ENCODE peak calls at places on chromosomes 2 and 18, in ten cellular contexts. W is Peyer's patch, J is astrocyte of the spinal cord, O is sigmoid colon, F is fibroblast of the aortic adventitia, B is body of pancreas, N is cardiac muscle cell, C is GM06990, G is cardiac fibroblast, L is HCT116. Y is an unnamed sample.
A peak's percentile ranks its signal among the peaks of the same experiment; 100 is the strongest.

GRCh38 chr2:178397002-178397605 is 53.9 kb downstream of the PRKRA start:
- DNase-seq in W (no peak), J (peak; percentile 56), O (no peak), F (peak; percentile 71), B (peak; percentile 20), N (peak; percentile 70), C (peak; percentile 19), G (peak; percentile 72), L (peak; percentile 33), Y (peak; percentile 71)

GRCh38 chr18:2921778-2922177 is 75.0 kb downstream of the EMILIN2 start:
- DNase-seq in W (no peak), J (no peak), O (no peak), F (no peak), B (no peak), N (no peak), C (no peak), G (no peak), L (no peak), Y (no peak)

GRCh38 chr2:16900405-16901025 is 234.9 kb upstream of the CYRIA start:
- DNase-seq in W (no peak), J (no peak), O (no peak), F (no peak), B (peak; percentile 35), N (peak; percentile 34), C (no peak), G (no peak), L (peak; percentile 45), Y (no peak)

GRCh38 chr18:4068552-4069158 is 386.5 kb downstream of the DLGAP1 start:
- DNase-seq in W (no peak), J (peak; percentile 51), O (no peak), F (peak; percentile 74), B (peak; percentile 32), N (peak; percentile 69), C (peak; percentile 24), G (peak; percentile 67), L (peak; percentile 51), Y (peak; percentile 64)

GRCh38 chr2:230443540-230443939 is 27.5 kb downstream of the SP100 start:
- DNase-seq in W (no peak), J (peak; percentile 62), O (no peak), F (peak; percentile 69), B (no peak), N (no peak), C (no peak), G (peak; percentile 36), L (no peak), Y (no peak)

GRCh38 chr18:61546598-61546997 is 213.4 kb downstream of the CDH20 start:
- DNase-seq in W (no peak), J (peak; percentile 73), O (no peak), F (peak; percentile 52), B (no peak), N (no peak), C (no peak), G (peak; percentile 86), L (peak; percentile 7), Y (peak; percentile 64)

GRCh38 chr2:240296104-240296406 is 139.4 kb upstream of the GPC1 start:
- DNase-seq in W (no peak), J (no peak), O (no peak), F (no peak), B (no peak), N (no peak), C (no peak), G (no peak), L (no peak), Y (no peak)

GRCh38 chr2:152548996-152549395 is 168.3 kb downstream of the PRPF40A start:
- DNase-seq in W (no peak), J (peak; percentile 78), O (no peak), F (peak; percentile 35), B (no peak), N (no peak), C (no peak), G (no peak), L (no peak), Y (no peak)

GRCh38 chr18:35049111-35050003 is 8.1 kb downstream of the MAPRE2 start:
- DNase-seq in W (no peak), J (no peak), O (no peak), F (no peak), B (no peak), N (no peak), C (no peak), G (peak; percentile 27), L (no peak), Y (no peak)

GRCh38 chr2:172788871-172789270 is 53.2 kb downstream of the RAPGEF4 start:
- DNase-seq in W (no peak), J (no peak), O (no peak), F (no peak), B (no peak), N (no peak), C (no peak), G (no peak), L (no peak), Y (no peak)

GRCh38 chr2:172777431-172777830 is 41.8 kb downstream of the RAPGEF4 start:
- DNase-seq in W (no peak), J (no peak), O (no peak), F (no peak), B (no peak), N (no peak), C (no peak), G (no peak), L (no peak), Y (no peak)

GRCh38 chr2:172782506-172783090 is 47.0 kb downstream of the RAPGEF4 start:
- DNase-seq in W (no peak), J (no peak), O (no peak), F (no peak), B (no peak), N (no peak), C (no peak), G (no peak), L (no peak), Y (no peak)

GRCh38 chr2:172783091-172783898 is 47.6 kb downstream of the RAPGEF4 start:
- DNase-seq in W (no peak), J (peak; percentile 98), O (no peak), F (peak; percentile 82), B (peak; percentile 59), N (peak; percentile 8), C (no peak), G (peak; percentile 86), L (peak; percentile 62), Y (peak; percentile 77)
- TF ChIP-seq CTCF in W (no peak), J (peak; percentile 43), O (no peak), F (peak; percentile 28), B (no peak), N (peak; percentile 26), C (no peak), G (no peak), L (no peak), Y (peak; percentile 13)

GRCh38 chr18:79616651-79617518 is 62.7 kb upstream of the CTDP1 start:
- DNase-seq in W (peak; percentile 41), J (peak; percentile 13), O (peak; percentile 67), F (no peak), B (no peak), N (no peak), C (no peak), G (peak; percentile 14), L (no peak), Y (peak; percentile 26)
- H3K4me3 ChIP-seq in W (no peak overlapping the region), J (peak overlapping the region; percentile 20), O (peak overlapping the region; percentile 42), F (peak overlapping the region; percentile 22), B (no peak overlapping the region), N (peak overlapping the region; percentile 22), C (no peak overlapping the region), G (peak overlapping the region; percentile 25), L (no peak overlapping the region), Y (peak overlapping the region; percentile 40)

GRCh38 chr2:191166756-191167445 is 16.1 kb upstream of the STAT4 start:
- DNase-seq in W (no peak), J (no peak), O (no peak), F (no peak), B (no peak), N (no peak), C (no peak), G (peak; percentile 45), L (no peak), Y (no peak)

GRCh38 chr2:191169456-191170300 is 18.9 kb upstream of the STAT4 start:
- DNase-seq in W (no peak), J (no peak), O (no peak), F (no peak), B (no peak), N (no peak), C (no peak), G (peak; percentile 22), L (no peak), Y (no peak)

GRCh38 chr2:191166111-191166755 is 15.4 kb upstream of the STAT4 start:
- DNase-seq in W (no peak), J (peak; percentile 56), O (no peak), F (peak; percentile 77), B (no peak), N (peak; percentile 71), C (no peak), G (peak; percentile 55), L (no peak), Y (peak; percentile 80)

GRCh38 chr2:191167766-191168165 is 17.0 kb upstream of the STAT4 start:
- DNase-seq in W (no peak), J (peak; percentile 64), O (peak; percentile 67), F (peak; percentile 97), B (no peak), N (no peak), C (no peak), G (peak; percentile 85), L (no peak), Y (peak; percentile 92)

DNA sequence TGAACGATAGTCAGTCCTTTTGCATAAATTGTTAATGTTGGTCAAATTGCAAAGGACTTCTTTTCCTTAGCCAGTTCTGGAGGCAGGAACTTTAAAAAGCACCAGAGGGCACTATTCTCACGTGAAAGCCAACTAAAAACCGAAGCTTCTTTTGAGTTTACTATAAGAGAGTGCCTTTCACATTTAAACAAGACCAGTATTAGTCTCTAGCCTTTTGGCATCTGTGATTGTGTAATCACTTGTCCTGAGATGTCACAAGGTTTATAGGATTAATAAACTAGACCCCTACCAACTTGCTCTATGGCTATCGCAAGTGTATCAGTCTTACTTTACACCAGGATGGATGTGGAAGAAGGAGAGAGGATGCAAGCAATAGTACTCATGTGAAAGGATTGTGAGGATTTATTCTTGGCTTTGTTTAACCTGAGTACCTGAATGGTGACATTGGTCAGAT is 14.4 kb upstream of the STAT4 start:
- DNase-seq in W (no peak), J (peak; percentile 79), O (no peak), F (peak; percentile 84), B (peak; percentile 22), N (peak; percentile 58), C (no peak), G (peak; percentile 80), L (peak; percentile 36), Y (peak; percentile 81)
- TF ChIP-seq CTCF in W (peak; percentile 58), J (peak; percentile 68), O (no peak), F (peak; percentile 74), B (peak; percentile 48), N (peak; percentile 65), C (peak; percentile 44), G (peak; percentile 68), L (peak; percentile 86), Y (peak; percentile 70)

DNA sequence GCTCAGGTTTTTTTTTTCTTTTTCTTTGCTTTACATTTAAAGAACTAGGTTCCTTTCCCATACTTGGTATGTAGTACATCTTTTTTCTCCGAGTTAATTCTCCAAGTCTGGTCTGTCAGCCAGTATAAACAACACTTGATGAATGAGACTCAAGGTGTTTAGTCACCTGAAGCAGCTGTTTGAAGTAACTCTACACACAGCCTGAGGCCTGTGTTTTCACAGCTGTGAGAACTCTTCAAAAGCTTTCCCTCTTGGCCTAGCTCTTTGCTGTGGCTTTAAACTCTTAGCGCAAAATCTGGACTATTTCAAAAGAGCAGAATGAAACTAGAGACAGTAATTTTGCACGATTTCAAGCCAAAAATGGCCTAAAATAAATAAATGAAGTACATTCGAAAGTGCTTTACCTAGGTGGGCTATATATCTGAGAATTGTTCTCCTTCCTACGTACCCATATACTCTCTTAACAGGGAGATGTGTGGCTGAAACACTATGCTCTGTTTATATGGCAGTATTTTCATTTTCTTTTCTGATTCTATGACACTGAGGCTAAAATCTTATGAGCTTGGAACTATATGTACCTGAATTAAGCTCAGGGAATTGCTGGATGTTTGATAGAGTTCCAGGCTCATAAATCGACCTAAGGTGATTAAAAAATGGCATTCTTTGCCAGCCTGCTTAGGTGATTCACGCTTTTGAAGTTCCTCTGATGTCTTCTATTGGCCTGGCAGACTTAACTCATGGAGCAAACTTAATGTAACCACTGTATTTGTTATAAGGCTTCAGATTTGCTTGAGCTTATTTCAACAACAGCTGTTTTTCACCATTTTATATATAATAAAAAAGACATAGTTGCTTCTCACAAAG is 1044.1 kb upstream of the ZEB2 start:
- DNase-seq in W (no peak), J (peak; percentile 70), O (no peak), F (peak; percentile 8), B (peak; percentile 71), N (no peak), C (no peak), G (peak; percentile 12), L (no peak), Y (no peak)
- H3K4me3 ChIP-seq in W (no peak overlapping the region), J (no peak overlapping the region), O (no peak overlapping the region), F (no peak overlapping the region), B (no peak overlapping the region), N (no peak overlapping the region), C (no peak overlapping the region), G (no peak overlapping the region), L (no peak overlapping the region), Y (no peak overlapping the region)